ENCODE peak calls at places on chromosome 18, in five cellular contexts. K, H, B, D and V are unnamed samples.

GRCh38 chr18:37673196-37673595 is 107.6 kb upstream of the CELF4 start:
- DNase-seq in K (no peak), H (no peak), B (no peak), D (no peak), V (no peak)

GRCh38 chr18:22694954-22695353 is 238.2 kb upstream of the RBBP8 start:
- DNase-seq in K (peak; percentile 69), H (peak; percentile 95), B (peak; percentile 16), D (peak; percentile 61), V (peak; percentile 20)

GRCh38 chr18:77004555-77005380 is 127.8 kb downstream of the MBP start:
- DNase-seq in K (no peak), H (no peak), B (no peak), D (no peak), V (no peak)

GRCh38 chr18:33716061-33716683 is 138.2 kb downstream of the ASXL3 start:
- DNase-seq in K (no peak), H (no peak), B (no peak), D (no peak), V (no peak)

GRCh38 chr18:21897811-21898210 is 157.2 kb downstream of the MIB1 start:
- DNase-seq in K (peak; percentile 61), H (peak; percentile 73), B (peak; percentile 44), D (peak; percentile 30), V (peak; percentile 61)

GRCh38 chr18:63765837-63766236 is 9.4 kb upstream of the SERPINB7 start:
- DNase-seq in K (no peak), H (no peak), B (no peak), D (no peak), V (no peak)

GRCh38 chr18:12092398-12093229 is 1.0 kb upstream of the ANKRD62 start:
- DNase-seq in K (peak; percentile 38), H (peak; percentile 24), B (no peak), D (peak; percentile 41), V (peak; percentile 83)

GRCh38 chr18:25097119-25098114 is 254.5 kb downstream of the ZNF521 start:
- DNase-seq in K (no peak), H (no peak), B (no peak), D (no peak), V (no peak)

GRCh38 chr18:45167631-45168225 is 447.5 kb upstream of the SLC14A2 start:
- DNase-seq in K (no peak), H (peak; percentile 38), B (no peak), D (no peak), V (no peak)

GRCh38 chr18:33757037-33757436 is 179.0 kb downstream of the ASXL3 start:
- DNase-seq in K (no peak), H (no peak), B (no peak), D (no peak), V (no peak)

GRCh38 chr18:55869965-55870585 is 282.1 kb upstream of the TCF4 start:
- DNase-seq in K (no peak), H (peak; percentile 34), B (no peak), D (no peak), V (no peak)

GRCh38 chr18:79740741-79741700 is 56.7 kb upstream of the KCNG2 start:
- DNase-seq in K (no peak), H (no peak), B (no peak), D (no peak), V (no peak)

GRCh38 chr18:45854036-45854586 is 28.6 kb downstream of the SIGLEC15 start:
- DNase-seq in K (no peak), H (no peak), B (no peak), D (no peak), V (no peak)

GRCh38 chr18:49006641-49007136 is 55.9 kb upstream of the SMAD7 start:
- DNase-seq in K (no peak), H (peak; percentile 78), B (no peak), D (no peak), V (no peak)

GRCh38 chr18:75204978-75205759 is 3.8 kb downstream of the PTGR3 start:
- DNase-seq in K (no peak), H (no peak), B (no peak), D (no peak), V (no peak)

GRCh38 chr18:67265464-67266245 is 250.9 kb downstream of the DSEL start:
- DNase-seq in K (no peak), H (peak; percentile 84), B (no peak), D (no peak), V (no peak)

GRCh38 chr18:10851824-10852225 is 297.5 kb downstream of the PIEZO2 start:
- DNase-seq in K (peak; percentile 46), H (peak; percentile 55), B (no peak), D (peak; percentile 16), V (no peak)

GRCh38 chr18:26089247-26090129 is 925 bp downstream of the SS18 start:
- DNase-seq in K (peak; percentile 9), H (peak; percentile 45), B (no peak), D (no peak), V (no peak)

GRCh38 chr18:55510809-55511208 is 77.2 kb downstream of the TCF4 start:
- DNase-seq in K (no peak), H (no peak), B (peak; percentile 28), D (no peak), V (no peak)

GRCh38 chr18:47247833-47248609 is 3.4 kb downstream of the SKOR2 start:
- DNase-seq in K (no peak), H (no peak), B (no peak), D (no peak), V (no peak)

GRCh38 chr18:1914489-1914888 is 656.8 kb downstream of the METTL4 start:
- DNase-seq in K (no peak), H (peak; percentile 50), B (no peak), D (peak; percentile 0), V (no peak)

GRCh38 chr18:76482971-76483691 is 11.9 kb downstream of the ZNF516 start:
- DNase-seq in K (no peak), H (no peak), B (peak; percentile 54), D (no peak), V (no peak)

GRCh38 chr18:830315-830901 is 18.4 kb upstream of the YES1 start:
- DNase-seq in K (no peak), H (peak; percentile 23), B (no peak), D (no peak), V (no peak)

GRCh38 chr18:54775686-54776085 is 52.6 kb upstream of the RAB27B start:
- DNase-seq in K (no peak), H (peak; percentile 78), B (no peak), D (peak; percentile 62), V (peak; percentile 54)

GRCh38 chr18:9101730-9102390 is 639 bp upstream of the NDUFV2 start:
- DNase-seq in K (peak; percentile 33), H (peak; percentile 26), B (peak; percentile 27), D (peak; percentile 29), V (no peak)

GRCh38 chr18:73279499-73279898 is 411.7 kb upstream of the NETO1 start:
- DNase-seq in K (no peak), H (no peak), B (peak; percentile 25), D (no peak), V (no peak)

GRCh38 chr18:28359177-28359576 is 182.2 kb upstream of the CDH2 start:
- DNase-seq in K (no peak), H (peak; percentile 85), B (peak; percentile 40), D (no peak), V (no peak)

GRCh38 chr18:839224-840079 is 27.4 kb upstream of the YES1 start:
- DNase-seq in K (peak; percentile 83), H (peak; percentile 79), B (peak; percentile 85), D (peak; percentile 71), V (peak; percentile 86)

GRCh38 chr18:21053127-21053526 is 58.5 kb downstream of the ROCK1 start:
- DNase-seq in K (no peak), H (peak; percentile 62), B (no peak), D (peak; percentile 18), V (no peak)

GRCh38 chr18:21313576-21313975 is 71.5 kb downstream of the GREB1L start:
- DNase-seq in K (no peak), H (no peak), B (no peak), D (no peak), V (no peak)

GRCh38 chr18:59041819-59042476 is 97.7 kb upstream of the SEC11C start:
- DNase-seq in K (no peak), H (no peak), B (no peak), D (no peak), V (no peak)

GRCh38 chr18:2218101-2218500 is 353.2 kb downstream of the METTL4 start:
- DNase-seq in K (no peak), H (no peak), B (no peak), D (no peak), V (no peak)

GRCh38 chr18:69480460-69480859 is 79.8 kb downstream of the DOK6 start:
- DNase-seq in K (no peak), H (no peak), B (no peak), D (no peak), V (no peak)

GRCh38 chr18:13551841-13552733 is 174.3 kb downstream of the FAM210A start:
- DNase-seq in K (no peak), H (no peak), B (no peak), D (no peak), V (no peak)

GRCh38 chr18:79229451-79229850 is 160.3 kb downstream of the ATP9B start:
- DNase-seq in K (no peak), H (no peak), B (no peak), D (no peak), V (no peak)

GRCh38 chr18:76524900-76525698 is 30.1 kb upstream of the ZNF516 start:
- DNase-seq in K (no peak), H (peak; percentile 10), B (no peak), D (peak; percentile 46), V (peak; percentile 60)

GRCh38 chr18:68555935-68556334 is 159.0 kb downstream of the TMX3 start:
- DNase-seq in K (no peak), H (no peak), B (no peak), D (no peak), V (no peak)

GRCh38 chr18:20971886-20972267 is 139.7 kb downstream of the ROCK1 start:
- DNase-seq in K (peak; percentile 13), H (peak; percentile 47), B (no peak), D (peak; percentile 12), V (no peak)